ENCODE peak calls at places on chromosomes 11 and 22, in nine cellular contexts. V is EL; R is activated gamma-delta T cell; S is Caco-2; J is endothelial cell of umbilical vein; W is kidney glomerular epithelial cell; Z is astrocyte of the hippocampus; A is stimulated activated CD4-positive, alpha-beta T cell treated with anti-CD3 and anti-CD28 coated beads, Interleukin-15, amount 100 ng/mL, for 24 hours; N is AG04450. D is an unnamed sample.

GRCh38 chr11:115585361-115586024 is 81.3 kb upstream of the CADM1 start:
- DNase-seq in V (no peak), N (no peak), J (no peak), Z (no peak), S (no peak), A (no peak), W (no peak), R (no peak), D (peak)

GRCh38 chr22:37525073-37525745 is 6.0 kb upstream of the CARD10 start:
- DNase-seq in N (peak), V (peak), S (no peak), Z (peak), W (peak), A (peak), J (peak), R (no peak), D (peak)

GRCh38 chr22:22902247-22902962 is 14.8 kb downstream of the IGLL5 start:
- DNase-seq in R (no peak), Z (no peak), J (no peak), A (no peak), N (no peak), W (no peak), S (no peak), V (no peak), D (no peak)

GRCh38 chr22:23067023-23067650 is 3.2 kb upstream of the GNAZ start:
- DNase-seq in Z (no peak), R (no peak), A (no peak), S (peak), V (no peak), N (no peak), W (no peak), J (no peak), D (peak)

GRCh38 chr22:20421507-20421874 is 16.1 kb downstream of the SCARF2 start:
- DNase-seq in V (no peak), W (no peak), S (no peak), R (no peak), J (no peak), Z (no peak), N (no peak), A (no peak), D (no peak)

GRCh38 chr11:12822623-12823022 is 148.4 kb downstream of the TEAD1 start:
- DNase-seq in J (no peak), S (no peak), A (no peak), R (no peak), W (no peak), Z (no peak), V (no peak), N (no peak), D (no peak)

GRCh38 chr22:37254867-37255233 is 10.8 kb upstream of the RAC2 start:
- DNase-seq in N (no peak), V (no peak), S (no peak), W (no peak), R (no peak), Z (peak), A (no peak), J (peak), D (no peak)

GRCh38 chr11:36688132-36688531 is 90.1 kb upstream of the RAG2 start:
- DNase-seq in R (no peak), A (no peak), S (no peak), Z (no peak), N (no peak), J (no peak), V (no peak), W (no peak), D (no peak)

GRCh38 chr11:16831281-16832192 is 93.1 kb downstream of the C11orf58 start:
- DNase-seq in R (no peak), S (no peak), V (peak), N (no peak), A (no peak), Z (no peak), W (no peak), J (no peak), D (no peak)

GRCh38 chr11:118211006-118211405 is 13.8 kb downstream of the JAML start:
- DNase-seq in A (no peak), N (no peak), R (no peak), W (peak), S (no peak), Z (peak), V (peak), J (no peak), D (no peak)

GRCh38 chr22:37884420-37884819 is 21.7 kb upstream of the MICALL1 start:
- DNase-seq in Z (no peak), R (no peak), N (no peak), A (no peak), W (no peak), J (no peak), S (no peak), V (no peak), D (no peak)

GRCh38 chr11:94845622-94846021 is 77.5 kb downstream of the AMOTL1 start:
- DNase-seq in V (no peak), S (no peak), A (no peak), Z (peak), J (no peak), N (peak), R (no peak), W (no peak), D (no peak)

GRCh38 chr11:67433536-67434394 is 3.7 kb downstream of the PTPRCAP start:
- DNase-seq in V (no peak), S (no peak), A (peak), W (no peak), J (no peak), N (no peak), Z (no peak), R (no peak), D (peak)

GRCh38 chr11:129192150-129192549 is at the start of gene ARHGAP32:
- DNase-seq in J (no peak), S (no peak), Z (no peak), A (peak), R (no peak), V (no peak), W (no peak), N (no peak), D (peak)

GRCh38 chr11:118953265-118953664 is 2.8 kb upstream of the UPK2 start:
- DNase-seq in S (peak), A (no peak), J (no peak), Z (peak), W (no peak), N (no peak), V (no peak), R (no peak), D (no peak)

GRCh38 chr11:121086866-121087265 is 14.2 kb upstream of the TECTA start:
- DNase-seq in A (no peak), W (no peak), S (no peak), Z (peak), N (no peak), R (no peak), J (no peak), V (peak), D (no peak)

D was measured in activated CD4-positive, alpha-beta memory T cell treated with anti-CD3 and anti-CD28 coated beads for 36 hours.